ENCODE peak calls at places on chromosomes 4 and X, in ten cellular contexts. J is ureter; F is epithelial cell of esophagus; I is GM12891; B is A549; C is NCI-H1436; L is HFF-Myc; P is mucosa of descending colon; H is WERI-Rb-1; X is activated CD8-positive, alpha-beta memory T cell treated with anti-CD3 and anti-CD28 coated beads for 1 hour. W is an unnamed sample.

GRCh38 chr4:105765690-105766407 is 57.3 kb downstream of the GSTCD start:
- DNase-seq in C (no peak), F (peak), I (no peak), H (no peak), X (no peak), B (peak), P (no peak), L (peak), J (no peak), W (peak)

GRCh38 chrX:110408949-110409588 is 50.4 kb downstream of the RTL9 start:
- DNase-seq in L (no peak), B (no peak), H (no peak), F (no peak), I (no peak), X (no peak), J (no peak), C (no peak), P (no peak), W (peak)

GRCh38 chrX:40148439-40149285 is 50.9 kb upstream of the BCOR start:
- DNase-seq in X (no peak), C (no peak), I (no peak), J (no peak), P (peak), F (no peak), B (no peak), H (no peak), L (no peak), W (no peak)

GRCh38 chr4:182137343-182137742 is 105.9 kb upstream of the TENM3 start:
- DNase-seq in I (no peak), X (no peak), J (no peak), F (no peak), B (no peak), P (no peak), H (peak), L (no peak), C (no peak), W (peak)

GRCh38 chrX:30592846-30593245 is 15.3 kb upstream of the TASL start:
- DNase-seq in L (no peak), C (no peak), H (no peak), F (no peak), J (no peak), P (no peak), X (no peak), B (no peak), I (no peak), W (no peak)

GRCh38 chr4:123505077-123505456 is 108.5 kb downstream of the SPRY1 start:
- DNase-seq in L (no peak), H (peak), C (no peak), P (no peak), F (no peak), J (no peak), I (no peak), B (no peak), X (no peak), W (peak)

GRCh38 chrX:68895339-68896250 is 66.8 kb downstream of the EFNB1 start:
- DNase-seq in F (peak), J (peak), I (no peak), P (no peak), L (no peak), C (peak), X (no peak), H (no peak), B (no peak), W (no peak)

GRCh38 chrX:9955506-9955905 is 11.7 kb upstream of the CLDN34 start:
- DNase-seq in P (no peak), H (no peak), L (no peak), F (no peak), X (no peak), C (no peak), I (no peak), J (no peak), B (no peak), W (peak)

GRCh38 chrX:37912286-37912685 is 64.9 kb upstream of the DYNLT3 start:
- DNase-seq in F (peak), H (no peak), J (no peak), L (peak), C (no peak), X (no peak), B (no peak), P (no peak), I (no peak), W (peak)

GRCh38 chr4:8195431-8195830 is 3.7 kb upstream of the SH3TC1 start:
- DNase-seq in F (no peak), X (no peak), B (no peak), H (no peak), I (no peak), P (no peak), C (no peak), L (no peak), J (no peak), W (no peak)

GRCh38 chr4:84579410-84579791 is 3.5 kb upstream of the CDS1 start:
- DNase-seq in P (no peak), B (no peak), C (no peak), I (no peak), L (no peak), F (no peak), J (no peak), H (no peak), X (no peak), W (no peak)

GRCh38 chrX:39814391-39814790 is 283.4 kb downstream of the BCOR start:
- DNase-seq in H (peak), J (no peak), C (peak), X (peak), L (no peak), F (no peak), P (peak), B (no peak), I (no peak), W (no peak)

GRCh38 chrX:63810746-63811145 is 25.7 kb upstream of the ARHGEF9 start:
- DNase-seq in B (no peak), P (no peak), H (no peak), C (no peak), X (no peak), L (no peak), I (no peak), F (no peak), J (no peak), W (no peak)

GRCh38 chr4:150828159-150828558 is 186.9 kb downstream of the LRBA start:
- DNase-seq in I (no peak), P (peak), H (no peak), B (no peak), C (no peak), L (no peak), X (no peak), J (no peak), F (no peak), W (no peak)

GRCh38 chr4:139806929-139807328 is 141.3 kb downstream of the MGST2 start:
- DNase-seq in X (no peak), P (no peak), H (no peak), C (no peak), F (no peak), L (no peak), I (no peak), J (no peak), B (no peak), W (no peak)

GRCh38 chrX:30990361-30990760 is 81.5 kb downstream of the FTHL17 start:
- DNase-seq in C (no peak), F (peak), H (no peak), X (no peak), L (no peak), I (no peak), B (no peak), P (no peak), J (no peak), W (no peak)

GRCh38 chr4:55765070-55765469 is 54.5 kb upstream of the EXOC1L start:
- DNase-seq in C (no peak), H (no peak), P (no peak), B (no peak), X (no peak), L (no peak), J (no peak), F (no peak), I (no peak), W (no peak)

GRCh38 chr4:48483006-48483776 is at the start of gene SLC10A4:
- DNase-seq in F (no peak), I (peak), B (peak), P (peak), C (peak), J (no peak), L (no peak), H (no peak), X (no peak), W (no peak)

GRCh38 chrX:131201986-131202385 is 87.1 kb downstream of the IGSF1 start:
- DNase-seq in J (no peak), H (no peak), B (no peak), C (no peak), I (no peak), P (no peak), L (no peak), F (no peak), X (no peak), W (no peak)

GRCh38 chrX:83185887-83186286 is 322.2 kb upstream of the POU3F4 start:
- DNase-seq in L (no peak), F (no peak), H (no peak), P (no peak), X (no peak), J (no peak), I (no peak), B (no peak), C (no peak), W (no peak)

GRCh38 chr4:139988863-139989765 is 164.9 kb downstream of the MAML3 start:
- DNase-seq in F (peak), L (peak), H (no peak), J (peak), B (peak), X (no peak), I (no peak), P (no peak), C (no peak), W (peak)

GRCh38 chr4:52983563-52984303 is 121.6 kb downstream of the RASL11B start:
- DNase-seq in X (no peak), P (no peak), F (peak), L (peak), C (peak), J (no peak), I (peak), H (no peak), B (peak), W (peak)

GRCh38 chrX:101931104-101931493 is 728 bp downstream of the ZMAT1 start:
- DNase-seq in X (no peak), J (no peak), I (peak), F (no peak), H (no peak), B (no peak), C (no peak), L (no peak), P (no peak), W (no peak)

GRCh38 chr4:95084584-95084983 is 326.8 kb downstream of the BMPR1B start:
- DNase-seq in I (no peak), J (no peak), X (no peak), F (peak), B (no peak), P (no peak), H (no peak), C (no peak), L (no peak), W (no peak)

GRCh38 chr4:105520819-105521790 is 31.3 kb upstream of the ARHGEF38 start:
- DNase-seq in L (peak), X (no peak), J (no peak), I (peak), C (peak), F (peak), H (peak), P (no peak), B (peak), W (peak)

GRCh38 chrX:41276661-41277506 is 57.1 kb upstream of the DDX3X start:
- DNase-seq in X (peak), H (no peak), I (no peak), P (no peak), F (no peak), B (no peak), J (no peak), C (no peak), L (no peak), W (no peak)

GRCh38 chrX:43655151-43655676 is 885 bp upstream of the MAOA start:
- DNase-seq in P (no peak), F (peak), J (peak), H (peak), C (no peak), X (no peak), L (no peak), B (peak), I (no peak), W (peak)

GRCh38 chrX:31199051-31199769 is 127.4 kb upstream of the FTHL17 start:
- DNase-seq in F (no peak), H (no peak), P (no peak), L (no peak), I (no peak), J (no peak), C (no peak), X (no peak), B (no peak), W (no peak)